ENCODE peak calls at places on chromosome 16, in nine cellular contexts. One of them, this sample, is unnamed. For H3K4me1, the result is how much of the 10 kb centered on the place peaks cover.

GRCh38 chr16:87202346-87202745 is 114.8 kb downstream of the C16orf95 start:
- DNase-seq in stomach: no peak
- DNase-seq in A549: no peak
- DNase-seq in mammary epithelial cell: no peak
- DNase-seq in prostate gland: no peak
- DNase-seq in cardiac muscle cell: no peak
- DNase-seq in OCI-LY7: no peak
- DNase-seq in thoracic aorta: no peak
- DNase-seq in hepatocyte: no peak
- DNase-seq in this sample: no peak

GRCh38 chr16:53041196-53041977 is 11.3 kb downstream of the CHD9NB start:
- DNase-seq in stomach: peak
- DNase-seq in A549: no peak
- DNase-seq in mammary epithelial cell: peak
- DNase-seq in prostate gland: peak
- DNase-seq in cardiac muscle cell: no peak
- DNase-seq in OCI-LY7: no peak
- DNase-seq in thoracic aorta: no peak
- DNase-seq in hepatocyte: peak
- DNase-seq in this sample: no peak

GRCh38 chr16:1991135-1991551 is 1.4 kb downstream of the SYNGR3 start:
- DNase-seq in stomach: peak
- DNase-seq in A549: no peak
- DNase-seq in mammary epithelial cell: no peak
- DNase-seq in prostate gland: no peak
- DNase-seq in cardiac muscle cell: no peak
- DNase-seq in OCI-LY7: peak
- DNase-seq in thoracic aorta: no peak
- DNase-seq in hepatocyte: no peak
- DNase-seq in this sample: peak

GRCh38 chr16:29809850-29810698 is 1.9 kb upstream of the PRRT2 start:
- DNase-seq in stomach: no peak
- DNase-seq in A549: no peak
- DNase-seq in mammary epithelial cell: no peak
- DNase-seq in prostate gland: no peak
- DNase-seq in cardiac muscle cell: no peak
- DNase-seq in OCI-LY7: peak
- DNase-seq in thoracic aorta: no peak
- DNase-seq in hepatocyte: no peak
- DNase-seq in this sample: no peak

GRCh38 chr16:4981473-4981872 is 23.3 kb downstream of the SEC14L5 start:
- DNase-seq in stomach: no peak
- DNase-seq in A549: no peak
- DNase-seq in mammary epithelial cell: no peak
- DNase-seq in prostate gland: no peak
- DNase-seq in cardiac muscle cell: no peak
- DNase-seq in OCI-LY7: no peak
- DNase-seq in thoracic aorta: no peak
- DNase-seq in hepatocyte: no peak
- DNase-seq in this sample: no peak

GRCh38 chr16:84312783-84313382 is 18.2 kb downstream of the WFDC1 start:
- DNase-seq in stomach: no peak
- DNase-seq in A549: no peak
- DNase-seq in mammary epithelial cell: no peak
- DNase-seq in prostate gland: peak
- DNase-seq in cardiac muscle cell: peak
- DNase-seq in OCI-LY7: no peak
- DNase-seq in thoracic aorta: no peak
- DNase-seq in hepatocyte: peak
- DNase-seq in this sample: no peak

GRCh38 chr16:74877706-74878105 is 103.1 kb upstream of the FA2H start:
- DNase-seq in stomach: no peak
- DNase-seq in A549: no peak
- DNase-seq in mammary epithelial cell: no peak
- DNase-seq in prostate gland: no peak
- DNase-seq in cardiac muscle cell: no peak
- DNase-seq in OCI-LY7: no peak
- DNase-seq in thoracic aorta: no peak
- DNase-seq in hepatocyte: no peak
- DNase-seq in this sample: no peak

GRCh38 chr16:31050280-31051030 is 17.1 kb downstream of the STX4 start:
- DNase-seq in stomach: no peak
- DNase-seq in A549: no peak
- DNase-seq in mammary epithelial cell: no peak
- DNase-seq in prostate gland: no peak
- DNase-seq in cardiac muscle cell: no peak
- DNase-seq in OCI-LY7: no peak
- DNase-seq in thoracic aorta: no peak
- DNase-seq in hepatocyte: no peak
- DNase-seq in this sample: no peak

GRCh38 chr16:85917959-85918358 is 19.0 kb downstream of the IRF8 start:
- DNase-seq in stomach: no peak
- DNase-seq in A549: no peak
- DNase-seq in mammary epithelial cell: no peak
- DNase-seq in prostate gland: no peak
- DNase-seq in cardiac muscle cell: no peak
- DNase-seq in OCI-LY7: no peak
- DNase-seq in thoracic aorta: no peak
- DNase-seq in hepatocyte: no peak
- DNase-seq in this sample: no peak

GRCh38 chr16:74052006-74052405 is 244.6 kb upstream of the PSMD7 start:
- DNase-seq in stomach: no peak
- DNase-seq in A549: no peak
- DNase-seq in mammary epithelial cell: no peak
- DNase-seq in prostate gland: no peak
- DNase-seq in cardiac muscle cell: no peak
- DNase-seq in OCI-LY7: no peak
- DNase-seq in thoracic aorta: no peak
- DNase-seq in hepatocyte: no peak
- DNase-seq in this sample: no peak

GRCh38 chr16:6528217-6528616 is 804.4 kb upstream of the RBFOX1 start:
- DNase-seq in stomach: no peak
- DNase-seq in A549: no peak
- DNase-seq in mammary epithelial cell: no peak
- DNase-seq in prostate gland: no peak
- DNase-seq in cardiac muscle cell: no peak
- DNase-seq in OCI-LY7: no peak
- DNase-seq in thoracic aorta: no peak
- DNase-seq in hepatocyte: no peak
- DNase-seq in this sample: no peak

GRCh38 chr16:15777533-15778203 is 79.2 kb downstream of the MYH11 start:
- DNase-seq in stomach: no peak
- DNase-seq in A549: peak
- DNase-seq in mammary epithelial cell: peak
- DNase-seq in prostate gland: peak
- DNase-seq in cardiac muscle cell: peak
- DNase-seq in OCI-LY7: peak
- DNase-seq in thoracic aorta: no peak
- DNase-seq in hepatocyte: peak
- DNase-seq in this sample: no peak

GRCh38 chr16:9053006-9053601 is 38.3 kb upstream of the HAPSTR1 start:
- DNase-seq in stomach: peak
- DNase-seq in A549: peak
- DNase-seq in mammary epithelial cell: peak
- DNase-seq in prostate gland: no peak
- DNase-seq in cardiac muscle cell: peak
- DNase-seq in OCI-LY7: peak
- DNase-seq in thoracic aorta: peak
- DNase-seq in hepatocyte: peak
- DNase-seq in this sample: peak

GRCh38 chr16:4094138-4094773 is 22.0 kb downstream of the ADCY9 start:
- DNase-seq in stomach: no peak
- DNase-seq in A549: no peak
- DNase-seq in mammary epithelial cell: no peak
- DNase-seq in prostate gland: no peak
- DNase-seq in cardiac muscle cell: no peak
- DNase-seq in OCI-LY7: no peak
- DNase-seq in thoracic aorta: no peak
- DNase-seq in hepatocyte: no peak
- DNase-seq in this sample: no peak

GRCh38 chr16:4517812-4518211 is 20.8 kb downstream of the CDIP1 start:
- DNase-seq in stomach: no peak
- DNase-seq in A549: peak
- DNase-seq in mammary epithelial cell: no peak
- DNase-seq in prostate gland: no peak
- DNase-seq in cardiac muscle cell: peak
- DNase-seq in OCI-LY7: peak
- DNase-seq in thoracic aorta: no peak
- DNase-seq in hepatocyte: peak
- DNase-seq in this sample: no peak

GRCh38 chr16:51407921-51408320 is 256.9 kb upstream of the SALL1 start:
- DNase-seq in stomach: no peak
- DNase-seq in A549: no peak
- DNase-seq in mammary epithelial cell: no peak
- DNase-seq in prostate gland: no peak
- DNase-seq in cardiac muscle cell: no peak
- DNase-seq in OCI-LY7: no peak
- DNase-seq in thoracic aorta: no peak
- DNase-seq in hepatocyte: no peak
- DNase-seq in this sample: no peak

GRCh38 chr16:4358236-4358635 is 7.1 kb upstream of the PAM16 start:
- DNase-seq in stomach: no peak
- DNase-seq in A549: no peak
- DNase-seq in mammary epithelial cell: no peak
- DNase-seq in prostate gland: no peak
- DNase-seq in cardiac muscle cell: no peak
- DNase-seq in OCI-LY7: no peak
- DNase-seq in thoracic aorta: no peak
- DNase-seq in hepatocyte: no peak
- DNase-seq in this sample: no peak

DNA sequence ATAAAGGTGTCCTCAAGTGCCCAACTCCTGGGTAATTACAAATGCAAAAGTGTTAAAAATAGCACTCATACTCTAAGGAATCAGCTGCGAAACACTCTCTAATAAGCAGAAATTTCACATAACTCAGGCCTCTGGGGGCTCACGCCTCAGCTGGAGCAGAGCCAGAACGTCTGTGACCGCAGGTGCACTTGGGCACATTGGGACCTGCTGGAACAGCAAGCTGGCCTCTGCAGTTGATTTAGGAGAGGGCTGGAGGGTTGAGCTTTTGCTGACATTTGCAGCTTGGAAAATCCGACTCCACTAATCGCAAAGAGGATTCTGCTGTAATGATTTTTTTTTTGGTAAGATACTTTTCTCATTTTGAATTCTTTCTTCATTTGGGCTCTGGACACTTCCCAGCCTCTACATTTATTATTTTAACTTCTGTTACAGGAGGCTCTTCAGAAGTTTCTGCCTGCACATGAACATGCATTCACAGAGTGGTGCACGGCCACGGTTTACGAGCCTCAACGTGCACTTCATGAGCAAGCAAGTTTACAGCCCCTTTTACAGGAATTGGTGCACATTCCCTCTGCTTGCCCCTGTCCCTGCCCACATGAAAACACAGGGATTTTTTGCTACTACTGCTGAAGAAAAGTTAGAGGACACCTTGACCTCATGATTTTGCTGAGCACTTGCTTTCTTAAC is 4.1 kb upstream of the SNTB2 start:
- DNase-seq in stomach: no peak
- DNase-seq in A549: no peak
- DNase-seq in mammary epithelial cell: peak
- DNase-seq in prostate gland: peak
- DNase-seq in cardiac muscle cell: no peak
- DNase-seq in OCI-LY7: no peak
- DNase-seq in thoracic aorta: no peak
- DNase-seq in hepatocyte: no peak
- DNase-seq in this sample: no peak
- H3K4me1 ChIP-seq in stomach: half or more
- H3K4me1 ChIP-seq in A549: under half
- H3K4me1 ChIP-seq in mammary epithelial cell: under half
- H3K4me1 ChIP-seq in prostate gland: under half
- H3K4me1 ChIP-seq in cardiac muscle cell: under half
- H3K4me1 ChIP-seq in OCI-LY7: under half
- H3K4me1 ChIP-seq in thoracic aorta: under half
- H3K4me1 ChIP-seq in hepatocyte: under half
- H3K4me1 ChIP-seq in this sample: under half

DNA sequence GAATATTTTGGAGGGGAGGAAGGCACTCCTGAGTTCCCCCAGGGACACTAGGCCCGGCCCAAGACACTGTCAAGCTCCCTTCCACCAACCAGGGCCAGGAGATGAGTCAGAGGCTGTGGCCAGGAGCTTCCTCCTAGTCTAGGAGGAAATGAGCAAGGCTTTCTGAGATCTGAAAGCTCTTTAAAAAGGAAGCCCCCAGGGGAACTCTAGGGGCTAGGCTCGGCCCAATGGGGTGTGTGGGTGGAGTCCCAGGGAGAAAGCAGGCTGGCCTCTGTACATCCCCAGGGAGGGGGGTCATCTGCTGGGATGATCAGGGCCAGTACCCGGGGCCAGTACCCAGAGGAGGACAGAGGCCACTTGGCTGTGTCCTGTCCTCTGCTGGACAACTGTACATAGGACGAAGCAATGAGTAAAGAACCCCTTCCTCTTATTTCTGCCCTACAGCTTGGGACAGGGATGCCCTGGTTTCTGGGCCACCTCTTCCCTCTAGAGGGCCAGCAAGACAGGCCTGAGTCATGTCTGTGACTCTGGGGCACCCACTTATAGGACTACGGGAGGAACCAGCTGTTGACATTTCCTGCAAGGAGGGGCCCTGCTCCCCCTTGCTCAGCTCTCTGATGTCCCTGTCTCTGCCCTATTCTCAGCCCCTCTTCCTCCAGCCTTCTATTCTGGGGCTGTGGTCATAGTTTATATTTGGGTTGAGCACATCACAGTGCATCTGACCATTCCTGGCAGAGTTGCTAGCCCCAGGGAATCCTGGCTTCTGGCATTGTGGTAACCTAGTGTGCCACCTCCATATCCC is 2.7 kb downstream of the FHOD1 start:
- DNase-seq in stomach: peak
- DNase-seq in A549: peak
- DNase-seq in mammary epithelial cell: peak
- DNase-seq in prostate gland: no peak
- DNase-seq in cardiac muscle cell: no peak
- DNase-seq in OCI-LY7: peak
- DNase-seq in thoracic aorta: peak
- DNase-seq in hepatocyte: peak
- DNase-seq in this sample: peak
- H3K4me1 ChIP-seq in stomach: half or more
- H3K4me1 ChIP-seq in A549: half or more
- H3K4me1 ChIP-seq in mammary epithelial cell: half or more
- H3K4me1 ChIP-seq in prostate gland: under half
- H3K4me1 ChIP-seq in cardiac muscle cell: under half
- H3K4me1 ChIP-seq in OCI-LY7: half or more
- H3K4me1 ChIP-seq in thoracic aorta: half or more
- H3K4me1 ChIP-seq in hepatocyte: under half
- H3K4me1 ChIP-seq in this sample: half or more

GRCh38 chr16:49603956-49604355 is 230.4 kb downstream of the C16orf78 start:
- DNase-seq in stomach: no peak
- DNase-seq in A549: no peak
- DNase-seq in mammary epithelial cell: no peak
- DNase-seq in prostate gland: no peak
- DNase-seq in cardiac muscle cell: no peak
- DNase-seq in OCI-LY7: no peak
- DNase-seq in thoracic aorta: no peak
- DNase-seq in hepatocyte: no peak
- DNase-seq in this sample: no peak
- H3K4me1 ChIP-seq in stomach: under half
- H3K4me1 ChIP-seq in A549: under half
- H3K4me1 ChIP-seq in mammary epithelial cell: under half
- H3K4me1 ChIP-seq in prostate gland: under half
- H3K4me1 ChIP-seq in cardiac muscle cell: under half
- H3K4me1 ChIP-seq in OCI-LY7: under half
- H3K4me1 ChIP-seq in thoracic aorta: under half
- H3K4me1 ChIP-seq in hepatocyte: under half
- H3K4me1 ChIP-seq in this sample: under half

GRCh38 chr16:82046541-82046940 is 11.5 kb downstream of the HSD17B2 start:
- DNase-seq in stomach: no peak
- DNase-seq in A549: no peak
- DNase-seq in mammary epithelial cell: no peak
- DNase-seq in prostate gland: no peak
- DNase-seq in cardiac muscle cell: no peak
- DNase-seq in OCI-LY7: no peak
- DNase-seq in thoracic aorta: no peak
- DNase-seq in hepatocyte: no peak
- DNase-seq in this sample: no peak
- H3K4me1 ChIP-seq in stomach: under half
- H3K4me1 ChIP-seq in A549: under half
- H3K4me1 ChIP-seq in mammary epithelial cell: under half
- H3K4me1 ChIP-seq in prostate gland: under half
- H3K4me1 ChIP-seq in cardiac muscle cell: under half
- H3K4me1 ChIP-seq in OCI-LY7: under half
- H3K4me1 ChIP-seq in thoracic aorta: under half
- H3K4me1 ChIP-seq in hepatocyte: under half
- H3K4me1 ChIP-seq in this sample: under half